ENCODE peak calls at places on chromosomes 11 and 22, in five cellular contexts. B is erythroblast, C is right cardiac atrium, X is ACHN, A is omental fat pad. Q is an unnamed sample.

GRCh38 chr11:66339686-66340483 is 3.7 kb upstream of the RIN1 start:
- DNase-seq in A (no peak), C (peak; percentile 34), X (no peak), B (no peak), Q (no peak)

GRCh38 chr11:126991596-126991995 is 9.0 kb downstream of the KIRREL3 start:
- DNase-seq in X (peak; percentile 49), B (no peak), A (no peak), C (no peak), Q (no peak)

GRCh38 chr11:29962243-29962642 is 54.6 kb downstream of the KCNA4 start:
- DNase-seq in A (no peak), C (peak; percentile 3), B (no peak), X (peak; percentile 5), Q (no peak)

GRCh38 chr11:118305726-118306125 is 1.2 kb downstream of the CD3E start:
- DNase-seq in B (no peak), A (no peak), C (no peak), X (no peak), Q (no peak)

GRCh38 chr22:50186181-50186731 is 543 bp downstream of the TRABD start:
- DNase-seq in C (peak; percentile 71), B (peak; percentile 50), A (no peak), X (no peak), Q (no peak)

GRCh38 chr11:21861314-21861713 is 331.6 kb upstream of the ANO5 start:
- DNase-seq in X (no peak), B (no peak), C (no peak), A (no peak), Q (no peak)

GRCh38 chr22:49966716-49967332 is 6.3 kb downstream of the PIM3 start:
- DNase-seq in C (peak; percentile 83), A (peak; percentile 63), B (no peak), X (no peak), Q (peak; percentile 57)

GRCh38 chr11:105862736-105863367 is 159.2 kb downstream of the MSANTD4 start:
- DNase-seq in B (peak; percentile 27), X (peak; percentile 64), A (no peak), C (no peak), Q (peak; percentile 80)

GRCh38 chr22:27329966-27330645 is 471.4 kb downstream of the MN1 start:
- DNase-seq in X (no peak), C (no peak), B (no peak), A (no peak), Q (no peak)

GRCh38 chr11:69460540-69461257 is 20.8 kb upstream of the LINC01488 start:
- DNase-seq in C (no peak), A (no peak), B (no peak), X (no peak), Q (no peak)

GRCh38 chr11:7031346-7031957 is 11.2 kb downstream of the NLRP14 start:
- DNase-seq in B (no peak), C (no peak), A (no peak), X (no peak), Q (no peak)

GRCh38 chr11:108654994-108655631 is 9.8 kb upstream of the DDX10 start:
- DNase-seq in X (peak; percentile 69), C (peak; percentile 52), B (peak; percentile 74), A (no peak), Q (peak; percentile 69)

Q was measured in lung microvascular endothelial cell.